ENCODE peak calls at places on chromosomes 3 and 15, in nine cellular contexts. V, A, U, D, N, F, K, M and X are unnamed samples.

GRCh38 chr3:111801697-111802655 is 57.1 kb upstream of the PHLDB2 start:
- DNase-seq in V (no peak), A (no peak), U (no peak), D (no peak), N (no peak), F (no peak), K (no peak), M (no peak), X (no peak)

GRCh38 chr3:37945407-37945802 is 45.2 kb upstream of the VILL start:
- DNase-seq in V (no peak), A (no peak), U (no peak), D (no peak), N (no peak), F (no peak), K (no peak), M (no peak), X (no peak)

GRCh38 chr3:123679712-123680386 is 95.0 kb upstream of the HACD2 start:
- DNase-seq in V (no peak), A (no peak), U (no peak), D (no peak), N (no peak), F (peak), K (no peak), M (no peak), X (no peak)

GRCh38 chr3:155771126-155771525 is 26.3 kb upstream of the PLCH1 start:
- DNase-seq in V (no peak), A (no peak), U (no peak), D (no peak), N (no peak), F (no peak), K (no peak), M (no peak), X (no peak)

GRCh38 chr3:169432692-169433432 is 230.7 kb downstream of the MECOM start:
- DNase-seq in V (no peak), A (no peak), U (no peak), D (no peak), N (no peak), F (no peak), K (no peak), M (no peak), X (no peak)

GRCh38 chr3:98012974-98013373 is 22.1 kb downstream of the GABRR3 start:
- DNase-seq in V (no peak), A (no peak), U (peak), D (no peak), N (no peak), F (no peak), K (no peak), M (no peak), X (no peak)

GRCh38 chr15:28103831-28104230 is 4.7 kb upstream of the OCA2 start:
- DNase-seq in V (no peak), A (no peak), U (no peak), D (peak), N (no peak), F (peak), K (no peak), M (no peak), X (no peak)

GRCh38 chr3:112086018-112086854 is at the start of gene C3orf52:
- DNase-seq in V (peak), A (peak), U (peak), D (peak), N (no peak), F (peak), K (peak), M (peak), X (peak)

GRCh38 chr3:149277338-149277813 is 55.7 kb upstream of the CP start:
- DNase-seq in V (no peak), A (no peak), U (peak), D (no peak), N (no peak), F (no peak), K (no peak), M (no peak), X (no peak)

GRCh38 chr3:115779011-115779410 is 155.7 kb downstream of the GAP43 start:
- DNase-seq in V (no peak), A (no peak), U (no peak), D (no peak), N (no peak), F (no peak), K (no peak), M (no peak), X (no peak)

GRCh38 chr15:90037510-90037860 is 36.4 kb downstream of the ZNF710 start:
- DNase-seq in V (no peak), A (no peak), U (peak), D (no peak), N (no peak), F (no peak), K (no peak), M (no peak), X (no peak)

GRCh38 chr3:37477275-37477674 is 302.9 kb upstream of the LRRFIP2 start:
- DNase-seq in V (no peak), A (no peak), U (no peak), D (no peak), N (no peak), F (no peak), K (no peak), M (no peak), X (no peak)

GRCh38 chr15:57550640-57551039 is 41.1 kb upstream of the MYZAP start:
- DNase-seq in V (no peak), A (no peak), U (no peak), D (no peak), N (no peak), F (no peak), K (peak), M (no peak), X (peak)

GRCh38 chr3:144424606-144425005 is 453.0 kb downstream of the DIPK2A start:
- DNase-seq in V (no peak), A (no peak), U (no peak), D (no peak), N (no peak), F (no peak), K (no peak), M (no peak), X (no peak)
- TF ChIP-seq POLR2AphosphoS5 in V (no peak), A (no peak), U (no peak), D (no peak), N (no peak), F (no peak), K (no peak), M (no peak), X (no peak)

DNA sequence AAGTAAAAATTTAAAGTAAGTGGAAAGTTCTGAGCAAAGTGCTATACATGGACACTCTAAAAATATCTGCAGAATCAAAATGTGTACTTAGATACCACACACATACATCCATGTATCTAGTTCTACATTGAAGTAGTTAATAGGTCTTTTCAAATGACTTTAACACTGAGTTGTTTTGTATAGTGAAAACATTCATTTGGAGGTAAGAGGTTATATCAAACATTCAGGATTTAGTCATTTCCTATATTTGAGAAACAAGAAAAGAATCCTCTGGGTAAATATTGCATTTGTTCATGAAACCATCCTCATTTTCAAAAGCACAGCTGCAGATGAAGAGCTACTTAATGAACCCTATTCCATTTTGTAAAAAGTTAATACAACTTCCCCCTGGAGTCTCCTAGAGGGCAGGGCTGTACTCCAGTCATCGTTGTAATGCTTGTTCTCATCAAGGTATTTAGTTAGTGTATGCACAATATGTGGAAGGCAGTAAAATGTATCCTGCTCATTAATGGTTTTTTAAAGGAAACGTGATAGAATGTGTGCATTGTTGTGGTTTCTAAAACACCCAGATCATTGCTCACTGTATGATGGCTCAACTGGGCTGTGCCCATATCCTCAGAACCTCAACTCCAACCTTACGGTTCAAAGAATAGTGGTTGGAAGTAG is 26.2 kb downstream of the ARPP21 start:
- DNase-seq in V (no peak), A (no peak), U (no peak), D (no peak), N (no peak), F (no peak), K (no peak), M (no peak), X (no peak)
- H3K4me3 ChIP-seq in V (no peak), A (no peak), U (no peak), D (no peak), N (no peak), F (no peak), K (no peak), M (no peak), X (no peak)

DNA sequence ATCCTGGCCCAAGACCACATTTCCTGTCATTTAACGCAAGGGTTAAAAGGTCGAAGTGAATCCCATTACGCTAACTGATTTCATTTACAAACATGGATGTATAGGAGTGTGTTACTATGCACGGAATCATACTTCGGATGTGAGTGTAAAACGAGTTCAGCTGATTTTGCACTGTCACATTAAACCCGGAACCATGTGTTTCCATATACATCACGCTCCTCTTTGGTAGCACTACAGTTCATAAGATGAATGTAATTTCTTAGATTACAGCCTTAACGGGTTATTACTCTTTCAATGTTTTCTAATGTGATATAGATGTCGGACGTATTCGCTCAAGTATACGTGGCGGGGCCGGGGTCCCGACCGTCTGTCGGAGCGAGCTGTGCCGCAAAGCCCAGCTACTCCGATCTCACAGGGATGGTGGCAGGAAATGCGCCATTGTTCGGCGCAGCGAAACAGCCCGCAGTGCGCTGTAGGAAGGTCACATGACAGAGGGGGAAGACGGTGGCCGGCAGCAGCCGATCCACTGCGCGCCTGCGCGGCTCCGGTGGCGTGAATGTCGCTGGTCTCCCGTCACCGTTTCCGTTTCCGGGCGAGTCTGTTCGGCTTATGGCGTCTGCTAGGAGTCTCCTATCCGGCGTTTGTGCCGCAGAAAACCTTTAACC is 97.3 kb downstream of the NPAP1 start:
- DNase-seq in V (peak), A (no peak), U (peak), D (peak), N (no peak), F (peak), K (peak), M (peak), X (peak)
- TF ChIP-seq POLR2AphosphoS5 in V (no peak), A (no peak), U (no peak), D (peak), N (peak), F (peak), K (no peak), M (peak), X (no peak)

GRCh38 chr3:114709102-114709501 is 415.3 kb downstream of the TIGIT start:
- DNase-seq in V (no peak), A (no peak), U (no peak), D (no peak), N (no peak), F (no peak), K (no peak), M (no peak), X (no peak)

GRCh38 chr3:114706591-114707224 is 412.9 kb downstream of the TIGIT start:
- DNase-seq in V (no peak), A (peak), U (peak), D (no peak), N (no peak), F (no peak), K (no peak), M (no peak), X (no peak)

GRCh38 chr3:114712728-114713492 is 419.1 kb downstream of the TIGIT start:
- DNase-seq in V (no peak), A (no peak), U (no peak), D (no peak), N (no peak), F (no peak), K (no peak), M (no peak), X (no peak)

GRCh38 chr3:114711321-114711891 is 417.6 kb downstream of the TIGIT start:
- DNase-seq in V (no peak), A (no peak), U (no peak), D (no peak), N (no peak), F (no peak), K (no peak), M (no peak), X (no peak)

GRCh38 chr3:114707225-114707860 is 413.5 kb downstream of the TIGIT start:
- DNase-seq in V (no peak), A (peak), U (peak), D (no peak), N (no peak), F (no peak), K (no peak), M (no peak), X (no peak)
- H3K4me3 ChIP-seq in V (no peak), A (peak), U (peak), D (no peak), N (no peak), F (no peak), K (no peak), M (no peak), X (no peak)

DNA sequence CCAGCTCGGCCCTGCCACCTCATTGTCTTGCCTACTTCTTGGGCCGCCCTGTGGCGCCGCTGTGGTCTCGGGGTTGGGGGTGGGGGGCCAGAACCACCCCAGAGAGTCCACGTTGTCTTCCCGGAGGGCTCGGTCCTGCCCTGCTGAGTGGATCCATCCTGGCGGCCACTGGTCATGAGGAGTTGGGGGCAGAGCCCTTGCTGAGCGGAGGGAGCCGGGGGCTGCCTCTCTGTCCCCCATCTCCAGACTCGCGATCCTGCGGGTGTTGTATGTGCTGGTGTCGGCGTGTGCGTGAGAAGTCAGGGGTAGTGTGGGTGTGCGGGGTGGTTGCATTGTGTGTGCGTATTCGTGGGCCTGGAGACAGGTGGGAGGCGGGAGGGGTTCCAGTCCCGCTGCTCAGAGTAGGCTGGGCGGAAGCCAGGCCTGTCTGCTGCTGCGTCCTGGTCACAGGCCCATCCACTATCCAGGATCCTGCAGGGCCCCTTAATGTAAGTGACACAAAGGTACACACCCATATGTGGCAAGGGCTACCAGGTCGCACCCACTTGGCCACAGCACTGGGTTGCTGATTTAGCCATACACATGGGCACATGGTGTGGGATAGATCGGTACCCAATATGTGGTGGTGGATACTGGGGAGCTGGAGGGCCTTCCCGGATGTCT is 30.7 kb downstream of the NBEAL2 start:
- DNase-seq in V (no peak), A (no peak), U (no peak), D (peak), N (no peak), F (peak), K (peak), M (no peak), X (peak)
- TF ChIP-seq POLR2AphosphoS5 in V (no peak), A (no peak), U (no peak), D (no peak), N (no peak), F (no peak), K (no peak), M (no peak), X (no peak)

GRCh38 chr15:34336333-34336732 is 1.2 kb downstream of the SLC12A6 start:
- DNase-seq in V (no peak), A (no peak), U (no peak), D (no peak), N (no peak), F (no peak), K (no peak), M (no peak), X (peak)

GRCh38 chr15:34336947-34337556 is 529 bp downstream of the SLC12A6 start:
- DNase-seq in V (no peak), A (no peak), U (no peak), D (peak), N (no peak), F (peak), K (no peak), M (peak), X (peak)

GRCh38 chr15:34337557-34338306 is at the start of gene SLC12A6:
- DNase-seq in V (peak), A (peak), U (peak), D (peak), N (no peak), F (peak), K (peak), M (peak), X (peak)

GRCh38 chr15:34334676-34335075 is 2.9 kb downstream of the SLC12A6 start:
- DNase-seq in V (no peak), A (no peak), U (no peak), D (no peak), N (no peak), F (no peak), K (no peak), M (no peak), X (no peak)

DNA sequence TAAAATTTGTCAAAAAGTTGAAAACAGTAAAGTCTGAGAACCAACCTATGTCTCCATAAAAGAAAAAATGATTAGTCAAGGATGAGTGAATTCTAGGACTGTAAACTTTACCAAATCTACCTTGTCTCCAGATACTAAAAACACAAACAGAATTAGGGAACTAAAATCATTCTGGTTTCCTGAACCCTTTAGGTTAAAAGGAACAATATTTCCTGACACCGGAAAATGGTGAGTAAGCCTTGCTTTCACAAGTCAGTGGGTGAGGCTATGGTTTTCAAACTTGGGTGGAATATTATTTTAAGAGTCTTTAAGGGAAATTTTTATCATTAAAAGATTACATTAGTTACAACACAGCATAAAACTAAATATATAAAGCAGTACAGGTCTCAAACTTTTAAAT is 2.4 kb downstream of the SLC12A6 start:
- DNase-seq in V (no peak), A (no peak), U (no peak), D (no peak), N (no peak), F (no peak), K (no peak), M (no peak), X (no peak)
- H3K4me3 ChIP-seq in V (no peak), A (no peak), U (no peak), D (peak), N (no peak), F (no peak), K (no peak), M (no peak), X (peak)

GRCh38 chr3:129831503-129831902 is 62.0 kb downstream of the TMCC1 start:
- DNase-seq in V (no peak), A (no peak), U (no peak), D (no peak), N (no peak), F (no peak), K (no peak), M (no peak), X (no peak)
- TF ChIP-seq POLR2AphosphoS5 in V (no peak), A (no peak), U (no peak), D (no peak), N (no peak), F (no peak), K (no peak), M (no peak), X (no peak)

GRCh38 chr15:48333553-48333952 is 2.3 kb downstream of the DUT start:
- DNase-seq in V (no peak), A (no peak), U (peak), D (no peak), N (no peak), F (no peak), K (no peak), M (no peak), X (no peak)
- H3K4me3 ChIP-seq in V (peak), A (peak), U (peak), D (no peak), N (no peak), F (no peak), K (no peak), M (peak), X (no peak)